ENCODE peak calls at places on chromosomes 6 and 20, in seven cellular contexts. A is left ventricle myocardium inferior; E is psoas muscle; Z is naive thymus-derived CD4-positive, alpha-beta T cell; J is tibial nerve; F is mesenchymal stem cell; V is Panc1. U is an unnamed sample.

GRCh38 chr6:160035241-160035640 is 66.4 kb downstream of the IGF2R start:
- DNase-seq in J (no peak), Z (no peak), F (no peak), V (no peak), E (no peak), A (no peak), U (no peak)

GRCh38 chr6:107976267-107976783 is 18.3 kb upstream of the SEC63 start:
- DNase-seq in J (no peak), A (no peak), F (no peak), Z (no peak), E (no peak), V (no peak), U (no peak)

GRCh38 chr6:16148498-16148897 is 19.6 kb downstream of the MYLIP start:
- DNase-seq in A (no peak), Z (no peak), J (no peak), V (no peak), F (no peak), E (no peak), U (no peak)

GRCh38 chr20:61288331-61288784 is 36.3 kb downstream of the CDH4 start:
- DNase-seq in Z (no peak), J (no peak), E (no peak), F (no peak), V (no peak), A (no peak), U (no peak)

GRCh38 chr20:3889489-3890409 is 562 bp downstream of the PANK2 start:
- DNase-seq in V (no peak), A (peak; percentile 37), J (no peak), F (peak; percentile 37), E (peak; percentile 76), Z (no peak), U (peak; percentile 26)

GRCh38 chr6:157187182-157188093 is 135.9 kb downstream of the TMEM242 start:
- DNase-seq in Z (no peak), J (no peak), A (no peak), E (no peak), V (no peak), F (peak; percentile 6), U (no peak)

GRCh38 chr20:51185861-51186260 is 163.0 kb upstream of the KCNG1 start:
- DNase-seq in E (no peak), V (no peak), Z (no peak), F (no peak), A (no peak), J (no peak), U (no peak)

GRCh38 chr6:38720295-38720694 is 5.2 kb downstream of the DNAH8 start:
- DNase-seq in A (no peak), V (no peak), J (no peak), Z (no peak), F (peak; percentile 14), E (no peak), U (no peak)

GRCh38 chr6:707576-708236 is 14.8 kb upstream of the EXOC2 start:
- DNase-seq in A (no peak), J (no peak), F (no peak), V (no peak), Z (no peak), E (no peak), U (no peak)

GRCh38 chr6:136751478-136751956 is 40.8 kb downstream of the MAP3K5 start:
- DNase-seq in F (no peak), E (no peak), A (no peak), J (no peak), Z (peak; percentile 68), V (no peak), U (no peak)

GRCh38 chr6:28401172-28401571 is 1.6 kb upstream of the ZSCAN12 start:
- DNase-seq in A (no peak), V (no peak), F (no peak), Z (no peak), J (no peak), E (no peak), U (no peak)

GRCh38 chr20:6416371-6416770 is 293.5 kb upstream of the FERMT1 start:
- DNase-seq in A (no peak), V (no peak), F (no peak), E (no peak), J (no peak), Z (no peak), U (no peak)

GRCh38 chr20:6420336-6420735 is 297.5 kb upstream of the FERMT1 start:
- DNase-seq in A (no peak), E (no peak), J (no peak), V (no peak), F (peak; percentile 51), Z (no peak), U (no peak)

GRCh38 chr20:6418732-6419131 is 295.9 kb upstream of the FERMT1 start:
- DNase-seq in V (peak; percentile 8), Z (no peak), A (no peak), F (peak; percentile 62), J (no peak), E (no peak), U (no peak)

GRCh38 chr20:6426287-6426891 is 303.6 kb upstream of the FERMT1 start:
- DNase-seq in F (no peak), E (no peak), J (no peak), Z (no peak), V (no peak), A (no peak), U (no peak)

DNA sequence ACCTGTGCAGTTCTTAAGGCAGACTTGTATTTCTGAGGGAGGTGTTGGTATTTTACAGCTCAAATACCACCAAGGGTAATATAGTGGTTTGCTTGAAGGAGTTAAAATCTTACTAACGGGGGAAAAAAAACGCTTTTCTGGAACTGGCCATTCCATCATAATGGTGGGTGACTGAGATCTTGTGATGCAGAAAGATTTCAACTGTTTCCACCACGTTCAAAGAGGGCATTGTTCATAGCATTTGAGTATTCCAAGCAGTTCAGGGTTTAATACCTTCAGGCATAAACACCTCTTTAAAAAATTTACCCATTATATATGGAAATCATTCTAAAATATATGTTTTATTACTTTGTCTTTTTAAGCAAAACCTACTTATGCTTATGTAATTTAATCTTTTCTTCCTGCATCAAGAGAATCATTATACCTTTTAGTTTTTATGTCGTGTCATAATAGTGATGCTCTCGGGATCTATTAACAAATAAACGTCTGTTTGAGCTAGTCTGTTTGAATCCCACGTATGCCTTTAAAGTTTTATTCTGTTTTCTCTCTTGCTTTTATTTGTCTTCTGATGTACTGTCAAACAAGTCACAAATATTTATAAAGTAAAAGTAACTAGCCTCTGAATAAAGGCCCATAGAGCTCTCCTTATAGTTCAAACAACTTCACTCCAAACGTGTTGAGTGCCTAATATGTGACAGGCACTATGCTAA is 298.6 kb upstream of the FERMT1 start:
- DNase-seq in F (no peak), E (no peak), V (no peak), J (no peak), Z (no peak), A (no peak), U (no peak)
- H3K27ac ChIP-seq in F (no peak overlapping the region), E (no peak overlapping the region), V (no peak overlapping the region), J (no peak overlapping the region), Z (no peak overlapping the region), A (no peak overlapping the region), U (no peak overlapping the region)

GRCh38 chr20:53660078-53660909 is 66.7 kb upstream of the ZNF217 start:
- DNase-seq in Z (peak; percentile 43), A (no peak), J (no peak), F (peak; percentile 24), V (no peak), E (peak; percentile 58), U (peak; percentile 45)

GRCh38 chr20:53662595-53662994 is 69.0 kb upstream of the ZNF217 start:
- DNase-seq in A (no peak), E (no peak), Z (no peak), V (no peak), J (no peak), F (no peak), U (no peak)

GRCh38 chr20:53658327-53658726 is 64.7 kb upstream of the ZNF217 start:
- DNase-seq in V (no peak), Z (no peak), E (no peak), A (no peak), F (no peak), J (no peak), U (no peak)

GRCh38 chr20:53658973-53659372 is 65.3 kb upstream of the ZNF217 start:
- DNase-seq in A (no peak), E (no peak), J (no peak), Z (no peak), V (no peak), F (no peak), U (no peak)

DNA sequence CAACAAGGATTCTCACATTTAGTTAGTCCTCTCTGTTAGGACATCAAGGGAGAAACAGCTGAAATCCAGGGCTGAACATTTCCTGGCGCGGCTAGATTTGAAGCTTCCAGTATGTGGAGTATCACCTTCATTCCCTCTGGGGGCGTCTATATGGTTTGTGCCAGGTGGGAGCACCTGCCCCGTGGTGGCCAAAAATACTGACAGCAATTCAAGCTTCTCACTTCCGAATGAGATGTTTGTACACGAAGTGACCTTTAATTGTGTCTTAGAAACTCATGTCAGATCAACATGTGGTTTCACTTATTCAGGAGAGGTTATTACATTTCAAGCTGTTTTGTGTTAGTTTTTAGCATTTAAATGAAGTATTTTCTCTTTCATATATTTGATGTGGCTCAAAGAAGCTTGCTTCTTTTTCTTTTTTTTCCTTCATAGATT is 67.3 kb upstream of the ZNF217 start:
- DNase-seq in J (no peak), A (no peak), F (no peak), Z (peak; percentile 37), V (no peak), E (no peak), U (no peak)
- H3K27ac ChIP-seq in J (peak overlapping the region; percentile 61), A (peak overlapping the region; percentile 79), F (no peak overlapping the region), Z (peak overlapping the region; percentile 74), V (peak overlapping the region; percentile 100), E (peak overlapping the region; percentile 52), U (no peak overlapping the region)

DNA sequence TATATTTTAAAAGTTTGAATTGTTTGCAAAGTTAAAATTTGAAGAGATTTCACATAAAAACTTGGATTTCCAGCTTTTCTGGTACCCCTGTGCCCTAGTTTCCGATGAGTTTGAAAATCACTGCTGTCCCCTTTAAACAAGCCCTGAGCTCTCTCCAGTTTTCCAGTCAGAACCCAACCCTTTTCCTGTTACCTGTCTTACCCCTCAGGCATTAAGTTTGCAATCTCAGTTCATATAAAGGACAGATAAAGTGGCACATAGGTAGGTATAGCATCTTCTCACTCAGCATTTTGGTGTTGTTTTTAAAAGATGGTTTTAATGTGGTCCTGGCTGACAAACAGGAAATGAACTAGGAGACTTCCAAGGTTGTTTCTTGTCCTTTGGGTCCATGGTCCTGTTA is 82.8 kb downstream of the JAG1 start:
- DNase-seq in A (no peak), Z (no peak), J (no peak), F (no peak), E (no peak), V (no peak), U (no peak)
- H3K27ac ChIP-seq in A (peak overlapping the region; percentile 54), Z (no peak overlapping the region), J (no peak overlapping the region), F (no peak overlapping the region), E (peak overlapping the region; percentile 4), V (no peak overlapping the region), U (no peak overlapping the region)

DNA sequence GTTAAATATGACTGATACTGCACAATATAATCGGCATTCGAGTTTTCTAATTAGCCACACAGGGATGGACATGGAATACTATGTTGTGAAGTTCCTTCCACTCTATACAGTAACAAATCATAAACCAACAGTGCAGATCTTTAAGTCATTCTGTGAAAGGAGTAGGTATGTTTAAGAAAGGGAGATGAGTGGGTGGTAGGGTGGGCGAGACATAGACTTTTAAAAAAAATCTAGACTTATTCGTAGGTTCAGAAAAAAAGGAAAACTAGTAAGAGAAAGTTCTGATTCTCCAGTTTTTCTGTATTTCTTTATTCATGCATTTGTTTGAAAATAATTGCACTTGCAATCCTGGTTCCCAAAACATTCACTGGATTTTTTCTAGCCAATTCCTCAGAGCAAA is 61.8 kb downstream of the SYNDIG1 start:
- DNase-seq in V (no peak), A (no peak), F (no peak), E (no peak), Z (no peak), J (no peak), U (no peak)
- H3K27ac ChIP-seq in V (no peak overlapping the region), A (no peak overlapping the region), F (no peak overlapping the region), E (no peak overlapping the region), Z (no peak overlapping the region), J (no peak overlapping the region), U (no peak overlapping the region)

U was measured in CD8-positive, alpha-beta memory T cell.